ENCODE peak calls at places on chromosomes 4 and X, in eight cellular contexts. One of them, this sample, is unnamed.

GRCh38 chr4:81173213-81173612 is 41.8 kb downstream of the PRKG2 start:
- DNase-seq in brain microvascular endothelial cell: no peak
- DNase-seq in GM20000: no peak
- DNase-seq in type B pancreatic cell: no peak
- DNase-seq in AG04450: peak
- DNase-seq in uterus: no peak
- DNase-seq in B cell: no peak
- DNase-seq in upper lobe of left lung: no peak
- DNase-seq in this sample: no peak

GRCh38 chr4:140372607-140373327 is 679 bp upstream of the SCOC start:
- DNase-seq in brain microvascular endothelial cell: peak
- DNase-seq in GM20000: peak
- DNase-seq in type B pancreatic cell: no peak
- DNase-seq in AG04450: no peak
- DNase-seq in uterus: no peak
- DNase-seq in B cell: peak
- DNase-seq in upper lobe of left lung: no peak
- DNase-seq in this sample: no peak

GRCh38 chr4:53476232-53477037 is 99.0 kb downstream of the FIP1L1 start:
- DNase-seq in brain microvascular endothelial cell: peak
- DNase-seq in GM20000: no peak
- DNase-seq in type B pancreatic cell: no peak
- DNase-seq in AG04450: peak
- DNase-seq in uterus: no peak
- DNase-seq in B cell: no peak
- DNase-seq in upper lobe of left lung: no peak
- DNase-seq in this sample: no peak

GRCh38 chrX:21963736-21964135 is 23.2 kb downstream of the SMS start:
- DNase-seq in brain microvascular endothelial cell: no peak
- DNase-seq in GM20000: no peak
- DNase-seq in type B pancreatic cell: no peak
- DNase-seq in AG04450: no peak
- DNase-seq in uterus: no peak
- DNase-seq in B cell: no peak
- DNase-seq in upper lobe of left lung: peak
- DNase-seq in this sample: no peak

GRCh38 chrX:17692709-17693346 is 44.5 kb upstream of the SCML1 start:
- DNase-seq in brain microvascular endothelial cell: peak
- DNase-seq in GM20000: no peak
- DNase-seq in type B pancreatic cell: no peak
- DNase-seq in AG04450: peak
- DNase-seq in uterus: no peak
- DNase-seq in B cell: no peak
- DNase-seq in upper lobe of left lung: no peak
- DNase-seq in this sample: no peak

GRCh38 chrX:110394653-110395052 is 36.0 kb downstream of the RTL9 start:
- DNase-seq in brain microvascular endothelial cell: peak
- DNase-seq in GM20000: no peak
- DNase-seq in type B pancreatic cell: no peak
- DNase-seq in AG04450: no peak
- DNase-seq in uterus: no peak
- DNase-seq in B cell: no peak
- DNase-seq in upper lobe of left lung: no peak
- DNase-seq in this sample: no peak

GRCh38 chrX:39721570-39722279 is 376.0 kb downstream of the BCOR start:
- DNase-seq in brain microvascular endothelial cell: peak
- DNase-seq in GM20000: no peak
- DNase-seq in type B pancreatic cell: no peak
- DNase-seq in AG04450: no peak
- DNase-seq in uterus: no peak
- DNase-seq in B cell: no peak
- DNase-seq in upper lobe of left lung: no peak
- DNase-seq in this sample: no peak

GRCh38 chr4:187302456-187302855 is 578.8 kb upstream of the FAT1 start:
- DNase-seq in brain microvascular endothelial cell: no peak
- DNase-seq in GM20000: no peak
- DNase-seq in type B pancreatic cell: no peak
- DNase-seq in AG04450: no peak
- DNase-seq in uterus: no peak
- DNase-seq in B cell: no peak
- DNase-seq in upper lobe of left lung: no peak
- DNase-seq in this sample: no peak

GRCh38 chrX:123626962-123627361 is 105.9 kb downstream of the THOC2 start:
- DNase-seq in brain microvascular endothelial cell: peak
- DNase-seq in GM20000: no peak
- DNase-seq in type B pancreatic cell: no peak
- DNase-seq in AG04450: peak
- DNase-seq in uterus: no peak
- DNase-seq in B cell: no peak
- DNase-seq in upper lobe of left lung: no peak
- DNase-seq in this sample: no peak

GRCh38 chr4:81217794-81218193 is 2.8 kb upstream of the PRKG2 start:
- DNase-seq in brain microvascular endothelial cell: no peak
- DNase-seq in GM20000: no peak
- DNase-seq in type B pancreatic cell: no peak
- DNase-seq in AG04450: no peak
- DNase-seq in uterus: no peak
- DNase-seq in B cell: no peak
- DNase-seq in upper lobe of left lung: no peak
- DNase-seq in this sample: no peak

GRCh38 chrX:40224658-40225057 is 126.9 kb upstream of the BCOR start:
- DNase-seq in brain microvascular endothelial cell: no peak
- DNase-seq in GM20000: no peak
- DNase-seq in type B pancreatic cell: no peak
- DNase-seq in AG04450: no peak
- DNase-seq in uterus: no peak
- DNase-seq in B cell: no peak
- DNase-seq in upper lobe of left lung: no peak
- DNase-seq in this sample: peak

GRCh38 chrX:46582964-46583363 is 9.4 kb downstream of the CHST7 start:
- DNase-seq in brain microvascular endothelial cell: peak
- DNase-seq in GM20000: no peak
- DNase-seq in type B pancreatic cell: no peak
- DNase-seq in AG04450: peak
- DNase-seq in uterus: no peak
- DNase-seq in B cell: no peak
- DNase-seq in upper lobe of left lung: no peak
- DNase-seq in this sample: no peak

GRCh38 chr4:3324093-3324815 is 31.4 kb downstream of the RGS12 start:
- DNase-seq in brain microvascular endothelial cell: no peak
- DNase-seq in GM20000: no peak
- DNase-seq in type B pancreatic cell: peak
- DNase-seq in AG04450: no peak
- DNase-seq in uterus: no peak
- DNase-seq in B cell: no peak
- DNase-seq in upper lobe of left lung: no peak
- DNase-seq in this sample: no peak

GRCh38 chr4:31370866-31371465 is 650.8 kb downstream of the PCDH7 start:
- DNase-seq in brain microvascular endothelial cell: peak
- DNase-seq in GM20000: peak
- DNase-seq in type B pancreatic cell: no peak
- DNase-seq in AG04450: no peak
- DNase-seq in uterus: no peak
- DNase-seq in B cell: peak
- DNase-seq in upper lobe of left lung: no peak
- DNase-seq in this sample: no peak

GRCh38 chrX:18885317-18886004 is 98.5 kb downstream of the PHKA2 start:
- DNase-seq in brain microvascular endothelial cell: no peak
- DNase-seq in GM20000: peak
- DNase-seq in type B pancreatic cell: no peak
- DNase-seq in AG04450: no peak
- DNase-seq in uterus: peak
- DNase-seq in B cell: no peak
- DNase-seq in upper lobe of left lung: no peak
- DNase-seq in this sample: no peak

GRCh38 chr4:24471623-24472510 is 112.5 kb downstream of the DHX15 start:
- DNase-seq in brain microvascular endothelial cell: no peak
- DNase-seq in GM20000: peak
- DNase-seq in type B pancreatic cell: no peak
- DNase-seq in AG04450: no peak
- DNase-seq in uterus: peak
- DNase-seq in B cell: peak
- DNase-seq in upper lobe of left lung: no peak
- DNase-seq in this sample: no peak
- TF ChIP-seq CTCF in brain microvascular endothelial cell: no peak
- TF ChIP-seq CTCF in GM20000: no peak
- TF ChIP-seq CTCF in type B pancreatic cell: no peak
- TF ChIP-seq CTCF in AG04450: no peak
- TF ChIP-seq CTCF in uterus: no peak
- TF ChIP-seq CTCF in B cell: no peak
- TF ChIP-seq CTCF in upper lobe of left lung: no peak
- TF ChIP-seq CTCF in this sample: no peak

DNA sequence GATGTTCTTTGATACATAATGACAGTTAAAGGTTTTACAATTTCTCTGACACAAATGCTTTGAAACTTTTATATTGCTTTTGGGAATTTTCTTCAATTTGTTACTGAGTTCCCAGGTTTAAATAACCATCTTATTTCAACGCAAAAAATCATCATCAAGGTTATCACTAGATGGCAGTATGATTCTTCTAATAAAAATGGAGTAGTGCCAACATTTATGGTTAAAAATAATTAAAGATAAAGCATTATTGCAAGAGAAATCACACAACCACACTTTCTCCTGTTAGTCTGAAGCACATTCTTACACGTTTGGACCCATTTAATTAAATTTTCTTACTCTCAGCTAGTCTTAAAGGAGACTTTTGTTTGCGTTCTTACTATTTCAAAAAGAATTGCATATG is 611.3 kb upstream of the CPXCR1 start:
- DNase-seq in brain microvascular endothelial cell: no peak
- DNase-seq in GM20000: no peak
- DNase-seq in type B pancreatic cell: no peak
- DNase-seq in AG04450: no peak
- DNase-seq in uterus: no peak
- DNase-seq in B cell: no peak
- DNase-seq in upper lobe of left lung: no peak
- DNase-seq in this sample: no peak
- TF ChIP-seq CTCF in brain microvascular endothelial cell: no peak
- TF ChIP-seq CTCF in GM20000: no peak
- TF ChIP-seq CTCF in type B pancreatic cell: peak
- TF ChIP-seq CTCF in AG04450: no peak
- TF ChIP-seq CTCF in uterus: no peak
- TF ChIP-seq CTCF in B cell: no peak
- TF ChIP-seq CTCF in upper lobe of left lung: no peak
- TF ChIP-seq CTCF in this sample: peak

DNA sequence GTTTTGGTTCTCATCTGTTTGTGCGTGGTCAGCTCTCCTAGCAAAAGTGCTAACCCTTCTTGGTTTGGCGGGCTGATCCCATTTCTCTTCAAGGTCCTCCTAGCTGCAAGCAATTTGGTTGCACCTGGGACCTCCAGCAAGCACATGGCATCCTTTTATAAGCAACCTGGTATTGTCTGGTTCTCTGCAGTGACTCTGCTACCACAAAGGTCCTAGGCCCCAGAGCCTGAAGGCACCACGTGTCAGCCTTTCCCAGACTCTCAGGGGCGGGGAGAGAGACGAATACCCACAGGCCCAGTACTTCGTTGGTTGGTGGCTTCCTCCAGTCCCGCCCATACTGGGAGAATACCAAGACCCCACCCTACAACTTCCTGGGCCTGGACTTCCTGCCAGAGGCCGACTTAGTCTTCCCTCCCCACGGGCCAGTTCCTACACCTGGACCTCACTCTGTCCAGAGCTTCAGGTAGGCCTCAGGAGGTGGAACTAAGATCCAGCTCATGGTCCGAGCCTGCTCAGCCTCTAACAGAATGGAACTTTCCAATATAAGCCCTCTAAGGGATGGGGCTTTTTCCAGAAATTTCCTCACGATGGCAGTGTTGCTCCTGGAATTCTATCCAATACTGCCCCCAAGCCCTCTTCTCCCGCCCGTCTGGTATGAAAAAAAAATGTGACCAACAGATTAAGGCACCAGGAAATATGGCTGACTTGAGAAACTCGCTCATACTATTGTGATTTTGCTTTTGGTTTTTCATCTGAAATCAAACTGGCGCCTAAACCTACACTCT is 192.5 kb upstream of the STK26 start:
- DNase-seq in brain microvascular endothelial cell: peak
- DNase-seq in GM20000: peak
- DNase-seq in type B pancreatic cell: no peak
- DNase-seq in AG04450: no peak
- DNase-seq in uterus: peak
- DNase-seq in B cell: no peak
- DNase-seq in upper lobe of left lung: peak
- DNase-seq in this sample: no peak
- TF ChIP-seq CTCF in brain microvascular endothelial cell: peak
- TF ChIP-seq CTCF in GM20000: no peak
- TF ChIP-seq CTCF in type B pancreatic cell: peak
- TF ChIP-seq CTCF in AG04450: peak
- TF ChIP-seq CTCF in uterus: peak
- TF ChIP-seq CTCF in B cell: peak
- TF ChIP-seq CTCF in upper lobe of left lung: peak
- TF ChIP-seq CTCF in this sample: peak

GRCh38 chr4:78588894-78589545 is 37.5 kb downstream of the ANXA3 start:
- DNase-seq in brain microvascular endothelial cell: no peak
- DNase-seq in GM20000: no peak
- DNase-seq in type B pancreatic cell: no peak
- DNase-seq in AG04450: no peak
- DNase-seq in uterus: no peak
- DNase-seq in B cell: no peak
- DNase-seq in upper lobe of left lung: no peak
- DNase-seq in this sample: no peak

GRCh38 chr4:78591404-78591803 is 39.8 kb downstream of the ANXA3 start:
- DNase-seq in brain microvascular endothelial cell: no peak
- DNase-seq in GM20000: no peak
- DNase-seq in type B pancreatic cell: no peak
- DNase-seq in AG04450: no peak
- DNase-seq in uterus: no peak
- DNase-seq in B cell: no peak
- DNase-seq in upper lobe of left lung: no peak
- DNase-seq in this sample: no peak

GRCh38 chr4:78596111-78596742 is 44.7 kb downstream of the ANXA3 start:
- DNase-seq in brain microvascular endothelial cell: no peak
- DNase-seq in GM20000: no peak
- DNase-seq in type B pancreatic cell: no peak
- DNase-seq in AG04450: no peak
- DNase-seq in uterus: no peak
- DNase-seq in B cell: no peak
- DNase-seq in upper lobe of left lung: no peak
- DNase-seq in this sample: no peak

DNA sequence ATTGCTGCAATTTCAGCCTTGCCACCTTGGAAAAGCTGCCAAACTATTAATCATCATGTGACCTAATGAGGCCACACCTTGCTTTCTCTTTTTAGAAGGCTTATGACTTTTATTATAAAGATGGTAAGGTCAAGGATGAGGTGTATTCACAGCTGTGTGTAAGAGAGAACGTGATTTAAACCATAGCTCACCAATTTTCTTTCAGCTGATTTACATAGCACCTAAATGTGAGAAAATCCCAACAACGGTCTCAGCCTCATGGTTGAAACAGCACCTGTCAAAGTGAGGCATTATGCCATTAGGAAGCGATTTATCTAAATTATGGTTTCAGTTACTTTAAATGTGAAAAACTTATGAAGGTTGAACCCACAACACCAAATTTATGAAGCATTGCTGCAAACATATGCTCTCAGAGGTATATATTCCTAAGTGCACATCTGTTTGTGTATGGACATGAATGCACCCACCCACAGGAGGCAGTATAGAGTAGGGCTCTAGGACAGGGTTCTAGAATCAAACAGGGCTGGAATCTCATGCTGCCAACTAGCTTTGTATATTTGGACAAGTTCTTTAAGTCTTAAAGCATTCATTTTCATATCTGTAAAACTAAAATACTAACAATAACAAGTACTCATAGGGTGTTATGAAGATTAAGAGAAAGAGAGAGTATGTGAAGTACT is 40.7 kb downstream of the ANXA3 start:
- DNase-seq in brain microvascular endothelial cell: no peak
- DNase-seq in GM20000: peak
- DNase-seq in type B pancreatic cell: no peak
- DNase-seq in AG04450: no peak
- DNase-seq in uterus: no peak
- DNase-seq in B cell: no peak
- DNase-seq in upper lobe of left lung: no peak
- DNase-seq in this sample: no peak
- TF ChIP-seq CTCF in brain microvascular endothelial cell: peak
- TF ChIP-seq CTCF in GM20000: peak
- TF ChIP-seq CTCF in type B pancreatic cell: peak
- TF ChIP-seq CTCF in AG04450: peak
- TF ChIP-seq CTCF in uterus: no peak
- TF ChIP-seq CTCF in B cell: peak
- TF ChIP-seq CTCF in upper lobe of left lung: no peak
- TF ChIP-seq CTCF in this sample: peak

This sample was measured in LNCaP clone FGC.